ENCODE peak calls at places on chromosome 6, in seven cellular contexts. V is PC-3; X is NT2/D1; M is GM23248; Y is heart right ventricle; S is lower lobe of right lung; J is CD8-positive, alpha-beta T cell. D is an unnamed sample. For H3K4me1, the result is how much of the 10 kb centered on the place peaks cover.

GRCh38 chr6:124962617-124963415 is 579 bp downstream of the RNF217 start:
- DNase-seq in V (peak), X (no peak), M (peak), Y (peak), S (peak), J (no peak), D (peak)

GRCh38 chr6:134502614-134503541 is 185.0 kb upstream of the SGK1 start:
- DNase-seq in V (no peak), X (no peak), M (no peak), Y (no peak), S (no peak), J (no peak), D (no peak)

GRCh38 chr6:68639211-68639610 is 4.1 kb downstream of the ADGRB3 start:
- DNase-seq in V (no peak), X (no peak), M (no peak), Y (no peak), S (no peak), J (no peak), D (no peak)

GRCh38 chr6:92050216-92050615 is 1369.1 kb downstream of the EPHA7 start:
- DNase-seq in V (no peak), X (no peak), M (no peak), Y (no peak), S (no peak), J (no peak), D (no peak)

GRCh38 chr6:155004017-155004416 is 8.9 kb downstream of the TIAM2 start:
- DNase-seq in V (no peak), X (no peak), M (no peak), Y (no peak), S (no peak), J (no peak), D (no peak)

GRCh38 chr6:121896771-121897170 is 461.3 kb downstream of the GJA1 start:
- DNase-seq in V (no peak), X (no peak), M (peak), Y (no peak), S (no peak), J (no peak), D (no peak)

GRCh38 chr6:37783831-37784584 is 35.5 kb upstream of the ZFAND3 start:
- DNase-seq in V (no peak), X (no peak), M (peak), Y (no peak), S (peak), J (no peak), D (peak)

GRCh38 chr6:125254321-125254720 is 47.4 kb downstream of the HDDC2 start:
- DNase-seq in V (no peak), X (no peak), M (no peak), Y (no peak), S (no peak), J (no peak), D (no peak)

GRCh38 chr6:38194589-38194988 is 375.1 kb downstream of the ZFAND3 start:
- DNase-seq in V (no peak), X (no peak), M (no peak), Y (no peak), S (no peak), J (no peak), D (no peak)

GRCh38 chr6:155943635-155944034 is 488.0 kb upstream of the NOX3 start:
- DNase-seq in V (peak), X (no peak), M (peak), Y (no peak), S (no peak), J (no peak), D (no peak)

GRCh38 chr6:105320766-105321165 is 82.1 kb downstream of the PREP start:
- DNase-seq in V (no peak), X (no peak), M (no peak), Y (no peak), S (no peak), J (no peak), D (no peak)

GRCh38 chr6:52995913-52996685 is 1.0 kb upstream of the GSTA4 start:
- DNase-seq in V (peak), X (peak), M (peak), Y (peak), S (peak), J (peak), D (peak)

GRCh38 chr6:87391334-87391733 is 16.4 kb upstream of the CFAP206 start:
- DNase-seq in V (peak), X (peak), M (peak), Y (no peak), S (no peak), J (no peak), D (no peak)

GRCh38 chr6:170114187-170114945 is 176.5 kb downstream of the DLL1 start:
- DNase-seq in V (no peak), X (no peak), M (no peak), Y (peak), S (peak), J (peak), D (peak)

GRCh38 chr6:30167101-30167500 is 3.8 kb downstream of the TRIM15 start:
- DNase-seq in V (no peak), X (no peak), M (no peak), Y (no peak), S (no peak), J (no peak), D (no peak)

GRCh38 chr6:85483861-85484260 is 34.0 kb downstream of the NT5E start:
- DNase-seq in V (no peak), X (no peak), M (no peak), Y (no peak), S (no peak), J (no peak), D (no peak)

GRCh38 chr6:44676826-44677433 is 289.4 kb downstream of the CDC5L start:
- DNase-seq in V (peak), X (no peak), M (peak), Y (no peak), S (no peak), J (no peak), D (no peak)

GRCh38 chr6:167588181-167588919 is 238.4 kb upstream of the AFDN start:
- DNase-seq in V (no peak), X (no peak), M (no peak), Y (no peak), S (no peak), J (peak), D (peak)

DNA sequence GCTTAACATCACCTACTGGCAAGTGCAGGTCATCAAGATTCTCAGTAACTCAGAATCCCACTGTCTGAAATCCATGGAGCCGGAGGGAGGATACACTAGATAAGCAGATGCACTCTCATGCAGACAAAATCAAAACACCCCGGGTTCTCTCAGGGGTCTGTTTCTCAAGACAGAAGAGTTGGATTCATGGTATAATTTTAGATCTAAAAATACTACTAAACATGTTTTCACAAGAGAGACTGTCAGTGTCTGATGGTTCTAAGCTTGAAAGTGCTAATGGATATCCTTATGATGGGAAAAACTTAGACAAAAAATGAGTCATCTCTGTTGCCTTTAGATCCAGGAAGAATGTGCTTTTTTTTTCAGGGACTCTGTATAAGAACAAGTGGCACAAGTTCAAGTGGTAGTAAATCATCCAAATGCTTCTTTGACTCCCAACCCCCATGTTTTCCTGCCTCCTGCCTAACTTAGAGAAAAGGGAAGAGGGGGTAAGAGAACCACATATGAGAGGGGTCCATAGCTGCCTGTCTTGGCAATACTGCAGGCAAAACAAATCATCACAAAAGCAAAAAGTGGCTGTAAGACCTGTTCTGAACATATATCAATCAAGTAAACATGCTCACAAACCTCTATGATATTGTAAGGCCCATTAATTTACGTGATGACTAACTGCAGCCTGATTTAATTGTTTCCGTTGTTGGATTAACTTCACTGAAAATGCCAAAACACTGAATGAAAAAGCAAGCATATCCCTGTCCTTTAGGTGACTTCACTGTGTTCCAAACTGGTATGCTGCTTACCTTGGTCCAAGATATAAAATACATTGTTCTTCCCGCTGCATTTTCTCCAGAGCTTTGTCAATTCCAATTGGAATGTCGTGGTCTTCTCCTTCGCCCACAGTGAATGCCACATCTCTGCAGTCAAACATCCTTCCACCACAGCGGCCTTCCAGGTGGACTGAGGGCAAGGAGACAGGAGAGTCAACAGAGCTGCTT is 84.0 kb upstream of the TULP1 start:
- DNase-seq in V (peak), X (no peak), M (peak), Y (no peak), S (no peak), J (no peak), D (no peak)
- H3K4me1 ChIP-seq in V (under half), X (under half), M (under half), Y (under half), S (half or more), J (half or more), D (half or more)

GRCh38 chr6:163409712-163410111 is 4.8 kb upstream of the QKI start:
- DNase-seq in V (no peak), X (no peak), M (no peak), Y (no peak), S (no peak), J (no peak), D (no peak)
- H3K4me1 ChIP-seq in V (under half), X (under half), M (under half), Y (under half), S (half or more), J (under half), D (under half)

DNA sequence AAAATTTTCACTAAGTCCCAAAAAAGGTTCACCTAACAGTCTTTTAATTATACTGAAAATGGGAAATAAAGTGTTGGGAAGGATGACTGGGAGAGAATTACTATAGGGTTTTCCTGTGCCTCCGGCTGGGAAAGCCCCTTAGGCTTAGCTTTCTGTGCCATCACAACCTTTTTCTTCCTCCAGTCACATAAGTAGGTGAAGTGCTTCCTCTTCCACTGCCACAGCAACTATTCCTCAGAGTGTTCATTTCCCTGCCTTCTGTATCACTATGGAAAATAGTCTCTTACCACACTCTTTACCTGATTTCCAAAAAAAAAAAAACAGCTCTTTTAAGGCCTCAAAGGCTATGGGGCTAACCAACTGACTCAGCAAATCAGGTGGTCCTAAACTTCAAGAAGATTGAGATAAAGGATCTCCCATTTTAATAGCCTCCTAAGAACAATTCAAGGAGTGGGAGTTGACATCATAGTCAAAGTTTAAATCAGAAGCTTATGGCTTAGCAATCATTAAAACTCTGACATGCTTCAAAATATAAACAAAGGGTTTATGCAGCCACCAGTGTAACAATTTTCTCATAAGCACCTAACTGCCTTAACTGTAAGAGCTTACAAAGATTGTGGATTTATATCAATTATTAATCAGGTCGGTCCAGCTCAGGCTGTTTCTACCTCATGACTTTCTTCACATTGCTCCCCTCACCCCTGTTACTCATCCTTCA is 95.4 kb downstream of the RNGTT start:
- DNase-seq in V (peak), X (no peak), M (peak), Y (no peak), S (no peak), J (no peak), D (no peak)
- H3K4me1 ChIP-seq in V (under half), X (under half), M (under half), Y (under half), S (under half), J (under half), D (under half)

GRCh38 chr6:150266963-150267685 is 101.7 kb upstream of the IYD start:
- DNase-seq in V (no peak), X (no peak), M (peak), Y (no peak), S (no peak), J (no peak), D (no peak)
- H3K4me1 ChIP-seq in V (under half), X (under half), M (under half), Y (under half), S (under half), J (under half), D (under half)

GRCh38 chr6:3744211-3744900 is 7.2 kb downstream of the PXDC1 start:
- DNase-seq in V (no peak), X (no peak), M (peak), Y (no peak), S (no peak), J (no peak), D (no peak)

GRCh38 chr6:3742076-3742425 is 9.5 kb downstream of the PXDC1 start:
- DNase-seq in V (peak), X (no peak), M (no peak), Y (no peak), S (no peak), J (no peak), D (no peak)

GRCh38 chr6:3742426-3743344 is 8.8 kb downstream of the PXDC1 start:
- DNase-seq in V (peak), X (peak), M (peak), Y (peak), S (peak), J (peak), D (peak)

GRCh38 chr6:3744901-3745470 is 6.5 kb downstream of the PXDC1 start:
- DNase-seq in V (no peak), X (no peak), M (peak), Y (no peak), S (no peak), J (no peak), D (no peak)

DNA sequence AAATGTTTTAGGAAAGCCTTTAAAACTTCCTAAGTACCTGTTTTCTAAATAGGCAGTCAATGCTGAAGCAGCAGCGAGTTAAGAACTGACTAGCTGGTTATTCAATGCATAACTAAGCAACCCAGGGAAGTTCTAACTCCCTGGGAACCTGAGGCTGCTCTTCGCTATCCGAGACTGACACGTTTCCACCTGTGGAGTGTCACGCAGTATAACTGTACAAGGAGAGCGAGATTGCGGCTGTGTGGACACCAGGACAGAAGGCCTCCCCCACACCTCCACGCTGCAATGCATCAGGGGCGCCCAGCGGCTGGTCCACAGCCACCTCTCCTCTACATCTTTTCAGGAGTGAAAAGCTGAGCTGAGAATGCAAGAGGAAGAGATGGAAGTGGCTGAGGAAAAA is 8.0 kb downstream of the PXDC1 start:
- DNase-seq in V (no peak), X (no peak), M (no peak), Y (no peak), S (no peak), J (no peak), D (no peak)
- H3K4me1 ChIP-seq in V (under half), X (under half), M (half or more), Y (half or more), S (half or more), J (under half), D (half or more)

GRCh38 chr6:90216081-90216977 is 80.3 kb downstream of the BACH2 start:
- DNase-seq in V (no peak), X (no peak), M (peak), Y (no peak), S (peak), J (peak), D (no peak)

GRCh38 chr6:90214461-90214860 is 82.2 kb downstream of the BACH2 start:
- DNase-seq in V (no peak), X (no peak), M (no peak), Y (no peak), S (no peak), J (no peak), D (no peak)

GRCh38 chr6:90217621-90218496 is 78.8 kb downstream of the BACH2 start:
- DNase-seq in V (no peak), X (no peak), M (no peak), Y (peak), S (peak), J (no peak), D (no peak)

GRCh38 chr6:90212274-90212673 is 84.4 kb downstream of the BACH2 start:
- DNase-seq in V (no peak), X (no peak), M (no peak), Y (no peak), S (no peak), J (no peak), D (no peak)

GRCh38 chr6:90214966-90215365 is 81.7 kb downstream of the BACH2 start:
- DNase-seq in V (no peak), X (no peak), M (no peak), Y (no peak), S (no peak), J (no peak), D (no peak)
- H3K4me1 ChIP-seq in V (under half), X (under half), M (under half), Y (under half), S (under half), J (half or more), D (under half)

DNA sequence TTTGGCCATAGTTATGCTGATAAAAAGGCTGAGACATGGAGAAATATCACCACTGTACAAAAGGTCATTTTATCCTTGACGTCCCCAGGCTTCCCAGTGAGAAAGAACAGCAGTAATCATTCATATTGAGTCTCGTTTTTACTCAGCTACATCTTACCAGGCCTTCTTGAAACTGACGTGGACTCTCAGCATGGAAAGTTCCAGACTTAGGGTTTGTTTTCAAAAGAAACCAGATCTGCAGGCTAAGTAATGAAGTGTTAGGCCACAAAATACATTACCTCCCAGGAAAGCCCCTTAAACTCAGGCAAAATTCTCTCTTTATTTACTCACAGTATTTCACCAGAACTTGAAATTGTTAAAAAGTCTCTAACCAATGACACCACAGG is 370.2 kb upstream of the JARID2 start:
- DNase-seq in V (no peak), X (no peak), M (no peak), Y (no peak), S (no peak), J (no peak), D (no peak)
- H3K4me1 ChIP-seq in V (under half), X (under half), M (under half), Y (under half), S (under half), J (under half), D (under half)

DNA sequence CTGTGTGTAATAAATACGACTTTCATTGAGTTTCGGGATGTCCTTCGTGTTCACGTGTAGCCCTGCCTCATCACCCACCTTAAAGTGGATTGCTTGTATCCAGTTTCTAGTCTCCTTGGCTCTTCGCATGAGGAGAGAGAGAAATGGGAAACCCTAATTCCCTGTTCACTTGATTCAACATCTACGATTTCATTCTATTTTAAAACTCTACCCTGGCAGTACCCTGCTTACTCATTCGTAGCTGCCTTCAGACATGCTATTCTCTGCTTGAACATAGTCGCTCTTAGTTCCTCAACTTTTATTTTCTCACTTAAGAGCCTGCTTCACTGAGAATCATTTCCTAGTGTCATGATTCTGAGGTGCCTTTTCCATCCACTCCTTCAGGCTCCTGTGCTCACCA is 163.6 kb downstream of the EYA4 start:
- DNase-seq in V (no peak), X (no peak), M (no peak), Y (no peak), S (no peak), J (no peak), D (no peak)
- H3K4me1 ChIP-seq in V (under half), X (under half), M (under half), Y (under half), S (under half), J (under half), D (under half)

DNA sequence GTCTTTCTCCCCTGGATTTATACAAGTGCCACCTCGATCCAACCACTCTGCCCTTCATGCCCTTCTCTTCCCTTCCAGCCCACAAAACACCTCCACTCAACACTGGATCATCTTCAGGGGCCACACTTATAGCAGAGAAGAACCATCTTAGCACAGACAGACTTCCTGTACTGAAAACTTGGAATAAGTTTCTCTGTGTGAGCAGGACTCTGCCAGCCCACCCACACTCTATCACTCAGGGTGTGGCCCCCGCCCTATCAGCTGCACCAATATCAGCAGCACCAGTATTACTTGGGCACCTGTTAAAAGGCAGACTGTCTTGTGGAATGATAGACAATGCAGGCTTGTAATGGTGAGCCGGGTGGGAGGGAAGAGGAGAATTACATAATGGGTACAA is 86.7 kb downstream of the SCML4 start:
- DNase-seq in V (no peak), X (no peak), M (no peak), Y (no peak), S (no peak), J (no peak), D (no peak)
- H3K4me1 ChIP-seq in V (under half), X (under half), M (under half), Y (under half), S (under half), J (half or more), D (under half)